ENCODE peak calls at places on chromosomes 6 and 20, in seven cellular contexts. E, Y, I, R, V, D and U are unnamed samples.

GRCh38 chr6:28719275-28719940 is 193.7 kb downstream of the GPX5 start:
- DNase-seq in E (no peak), Y (no peak), I (no peak), R (peak), V (peak), D (peak), U (no peak)

GRCh38 chr6:153044295-153044694 is 41.8 kb upstream of the MTRF1L start:
- DNase-seq in E (no peak), Y (no peak), I (no peak), R (no peak), V (no peak), D (no peak), U (no peak)

GRCh38 chr20:52992632-52993031 is 20.5 kb downstream of the TSHZ2 start:
- DNase-seq in E (no peak), Y (no peak), I (no peak), R (no peak), V (no peak), D (peak), U (no peak)

GRCh38 chr6:5854900-5855299 is 151.8 kb downstream of the NRN1 start:
- DNase-seq in E (no peak), Y (no peak), I (no peak), R (no peak), V (peak), D (no peak), U (no peak)

GRCh38 chr6:163745566-163746400 is 331.3 kb downstream of the QKI start:
- DNase-seq in E (no peak), Y (peak), I (no peak), R (no peak), V (no peak), D (peak), U (no peak)

GRCh38 chr6:54010340-54011276 is 100.6 kb upstream of the MLIP start:
- DNase-seq in E (no peak), Y (no peak), I (no peak), R (no peak), V (no peak), D (peak), U (no peak)

GRCh38 chr6:1873781-1874180 is 264.1 kb downstream of the FOXC1 start:
- DNase-seq in E (no peak), Y (no peak), I (no peak), R (no peak), V (no peak), D (no peak), U (no peak)

GRCh38 chr6:89843070-89843469 is 13.4 kb downstream of the CASP8AP2 start:
- DNase-seq in E (no peak), Y (no peak), I (no peak), R (no peak), V (no peak), D (peak), U (no peak)

GRCh38 chr20:57671072-57671391 is 38.8 kb downstream of the PMEPA1 start:
- DNase-seq in E (no peak), Y (no peak), I (no peak), R (no peak), V (no peak), D (no peak), U (no peak)

GRCh38 chr6:134267917-134268361 is 50.0 kb downstream of the SGK1 start:
- DNase-seq in E (no peak), Y (no peak), I (no peak), R (peak), V (no peak), D (no peak), U (peak)

GRCh38 chr6:44064948-44065272 is 62.3 kb downstream of the MRPL14 start:
- DNase-seq in E (no peak), Y (no peak), I (no peak), R (no peak), V (no peak), D (no peak), U (no peak)

GRCh38 chr6:3566812-3567211 is 110.0 kb upstream of the SLC22A23 start:
- DNase-seq in E (no peak), Y (peak), I (no peak), R (no peak), V (no peak), D (peak), U (no peak)

GRCh38 chr20:11980263-11980662 is 62.6 kb downstream of the BTBD3 start:
- DNase-seq in E (no peak), Y (no peak), I (no peak), R (no peak), V (peak), D (no peak), U (no peak)

GRCh38 chr6:96022225-96022624 is 6.5 kb downstream of the FUT9 start:
- DNase-seq in E (no peak), Y (no peak), I (no peak), R (no peak), V (no peak), D (no peak), U (no peak)